ENCODE peak calls at places on chromosomes 4 and X, in nine cellular contexts. One of them, this sample, is unnamed.

GRCh38 chr4:138939960-138940359 is 75.6 kb upstream of the NOCT start:
- DNase-seq in HCT116: no peak
- DNase-seq in upper lobe of left lung: no peak
- DNase-seq in GM12878: no peak
- DNase-seq in GM23338: no peak
- DNase-seq in K562: no peak
- DNase-seq in GM12892: no peak
- DNase-seq in prostate gland: no peak
- DNase-seq in SK-N-MC: no peak
- DNase-seq in this sample: no peak

GRCh38 chrX:96474357-96475125 is 210.1 kb upstream of the DIAPH2 start:
- DNase-seq in HCT116: no peak
- DNase-seq in upper lobe of left lung: no peak
- DNase-seq in GM12878: no peak
- DNase-seq in GM23338: no peak
- DNase-seq in K562: no peak
- DNase-seq in GM12892: no peak
- DNase-seq in prostate gland: no peak
- DNase-seq in SK-N-MC: no peak
- DNase-seq in this sample: no peak

GRCh38 chr4:76964769-76965168 is 15.2 kb downstream of the SEPTIN11 start:
- DNase-seq in HCT116: no peak
- DNase-seq in upper lobe of left lung: no peak
- DNase-seq in GM12878: no peak
- DNase-seq in GM23338: no peak
- DNase-seq in K562: no peak
- DNase-seq in GM12892: no peak
- DNase-seq in prostate gland: no peak
- DNase-seq in SK-N-MC: no peak
- DNase-seq in this sample: no peak

GRCh38 chr4:87974856-87975462 is 555 bp upstream of the SPP1 start:
- DNase-seq in HCT116: no peak
- DNase-seq in upper lobe of left lung: no peak
- DNase-seq in GM12878: no peak
- DNase-seq in GM23338: peak
- DNase-seq in K562: no peak
- DNase-seq in GM12892: no peak
- DNase-seq in prostate gland: no peak
- DNase-seq in SK-N-MC: no peak
- DNase-seq in this sample: no peak

GRCh38 chr4:173782660-173783059 is 252.6 kb upstream of the HAND2 start:
- DNase-seq in HCT116: no peak
- DNase-seq in upper lobe of left lung: no peak
- DNase-seq in GM12878: no peak
- DNase-seq in GM23338: peak
- DNase-seq in K562: no peak
- DNase-seq in GM12892: no peak
- DNase-seq in prostate gland: no peak
- DNase-seq in SK-N-MC: no peak
- DNase-seq in this sample: no peak

GRCh38 chrX:56800801-56801200 is 71.8 kb downstream of the NBDY start:
- DNase-seq in HCT116: no peak
- DNase-seq in upper lobe of left lung: no peak
- DNase-seq in GM12878: no peak
- DNase-seq in GM23338: no peak
- DNase-seq in K562: peak
- DNase-seq in GM12892: no peak
- DNase-seq in prostate gland: no peak
- DNase-seq in SK-N-MC: no peak
- DNase-seq in this sample: no peak

GRCh38 chr4:169305651-169306050 is 34.9 kb upstream of the SH3RF1 start:
- DNase-seq in HCT116: no peak
- DNase-seq in upper lobe of left lung: no peak
- DNase-seq in GM12878: no peak
- DNase-seq in GM23338: no peak
- DNase-seq in K562: no peak
- DNase-seq in GM12892: no peak
- DNase-seq in prostate gland: no peak
- DNase-seq in SK-N-MC: no peak
- DNase-seq in this sample: no peak

GRCh38 chr4:102791318-102791835 is 30.6 kb upstream of the MANBA start:
- DNase-seq in HCT116: no peak
- DNase-seq in upper lobe of left lung: no peak
- DNase-seq in GM12878: no peak
- DNase-seq in GM23338: no peak
- DNase-seq in K562: no peak
- DNase-seq in GM12892: no peak
- DNase-seq in prostate gland: no peak
- DNase-seq in SK-N-MC: no peak
- DNase-seq in this sample: no peak

GRCh38 chr4:163330828-163331628 is 1.4 kb downstream of the NPY1R start:
- DNase-seq in HCT116: no peak
- DNase-seq in upper lobe of left lung: no peak
- DNase-seq in GM12878: no peak
- DNase-seq in GM23338: no peak
- DNase-seq in K562: no peak
- DNase-seq in GM12892: no peak
- DNase-seq in prostate gland: no peak
- DNase-seq in SK-N-MC: no peak
- DNase-seq in this sample: no peak

GRCh38 chrX:51759055-51759454 is 15.8 kb downstream of the GSPT2 start:
- DNase-seq in HCT116: no peak
- DNase-seq in upper lobe of left lung: no peak
- DNase-seq in GM12878: no peak
- DNase-seq in GM23338: peak
- DNase-seq in K562: no peak
- DNase-seq in GM12892: no peak
- DNase-seq in prostate gland: no peak
- DNase-seq in SK-N-MC: no peak
- DNase-seq in this sample: no peak

GRCh38 chr4:41455215-41455614 is 82.7 kb upstream of the LIMCH1 start:
- DNase-seq in HCT116: no peak
- DNase-seq in upper lobe of left lung: no peak
- DNase-seq in GM12878: no peak
- DNase-seq in GM23338: peak
- DNase-seq in K562: no peak
- DNase-seq in GM12892: no peak
- DNase-seq in prostate gland: no peak
- DNase-seq in SK-N-MC: no peak
- DNase-seq in this sample: no peak

GRCh38 chrX:20653070-20653469 is 386.4 kb upstream of the RPS6KA3 start:
- DNase-seq in HCT116: no peak
- DNase-seq in upper lobe of left lung: no peak
- DNase-seq in GM12878: no peak
- DNase-seq in GM23338: no peak
- DNase-seq in K562: no peak
- DNase-seq in GM12892: no peak
- DNase-seq in prostate gland: no peak
- DNase-seq in SK-N-MC: no peak
- DNase-seq in this sample: no peak

GRCh38 chr4:168218663-168219062 is 99.9 kb downstream of the DDX60 start:
- DNase-seq in HCT116: no peak
- DNase-seq in upper lobe of left lung: no peak
- DNase-seq in GM12878: no peak
- DNase-seq in GM23338: no peak
- DNase-seq in K562: no peak
- DNase-seq in GM12892: no peak
- DNase-seq in prostate gland: no peak
- DNase-seq in SK-N-MC: no peak
- DNase-seq in this sample: no peak

GRCh38 chr4:2300431-2300861 is 38.5 kb upstream of the MXD4 start:
- DNase-seq in HCT116: no peak
- DNase-seq in upper lobe of left lung: no peak
- DNase-seq in GM12878: no peak
- DNase-seq in GM23338: no peak
- DNase-seq in K562: no peak
- DNase-seq in GM12892: no peak
- DNase-seq in prostate gland: no peak
- DNase-seq in SK-N-MC: no peak
- DNase-seq in this sample: no peak

GRCh38 chrX:43552166-43552565 is 103.9 kb upstream of the MAOA start:
- DNase-seq in HCT116: no peak
- DNase-seq in upper lobe of left lung: no peak
- DNase-seq in GM12878: no peak
- DNase-seq in GM23338: no peak
- DNase-seq in K562: peak
- DNase-seq in GM12892: no peak
- DNase-seq in prostate gland: no peak
- DNase-seq in SK-N-MC: no peak
- DNase-seq in this sample: no peak

GRCh38 chr4:153549401-153549800 is 83.2 kb downstream of the TMEM131L start:
- DNase-seq in HCT116: no peak
- DNase-seq in upper lobe of left lung: no peak
- DNase-seq in GM12878: no peak
- DNase-seq in GM23338: no peak
- DNase-seq in K562: no peak
- DNase-seq in GM12892: no peak
- DNase-seq in prostate gland: no peak
- DNase-seq in SK-N-MC: no peak
- DNase-seq in this sample: no peak

GRCh38 chrX:107716816-107717700 is 58.5 kb downstream of the TSC22D3 start:
- DNase-seq in HCT116: peak
- DNase-seq in upper lobe of left lung: peak
- DNase-seq in GM12878: peak
- DNase-seq in GM23338: peak
- DNase-seq in K562: no peak
- DNase-seq in GM12892: peak
- DNase-seq in prostate gland: peak
- DNase-seq in SK-N-MC: no peak
- DNase-seq in this sample: peak
- TF ChIP-seq POLR2AphosphoS5 in HCT116: peak
- TF ChIP-seq POLR2AphosphoS5 in upper lobe of left lung: peak
- TF ChIP-seq POLR2AphosphoS5 in GM12878: peak
- TF ChIP-seq POLR2AphosphoS5 in GM23338: peak
- TF ChIP-seq POLR2AphosphoS5 in K562: no peak
- TF ChIP-seq POLR2AphosphoS5 in GM12892: peak
- TF ChIP-seq POLR2AphosphoS5 in prostate gland: peak
- TF ChIP-seq POLR2AphosphoS5 in SK-N-MC: peak
- TF ChIP-seq POLR2AphosphoS5 in this sample: peak

DNA sequence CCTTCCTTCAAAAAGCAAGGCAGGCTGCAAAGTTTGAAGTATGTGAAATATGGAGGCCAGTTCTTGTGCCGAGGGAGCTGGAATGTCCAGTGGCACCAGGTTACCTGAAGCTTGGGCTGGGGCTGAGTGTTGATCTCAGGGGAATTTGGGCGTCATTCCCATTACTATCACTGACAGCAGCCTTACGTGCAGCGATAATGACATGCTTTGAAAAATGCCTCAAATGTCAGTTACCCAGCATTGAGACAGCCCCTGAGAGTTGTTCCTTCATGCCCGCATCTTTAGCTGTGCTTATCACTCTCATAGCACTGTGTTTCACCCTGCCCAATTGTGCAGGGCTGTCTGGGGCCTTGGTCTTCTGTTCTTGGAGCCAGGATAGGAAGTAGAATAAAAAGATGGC is 27.4 kb downstream of the SLC16A2 start:
- DNase-seq in HCT116: no peak
- DNase-seq in upper lobe of left lung: no peak
- DNase-seq in GM12878: no peak
- DNase-seq in GM23338: no peak
- DNase-seq in K562: no peak
- DNase-seq in GM12892: no peak
- DNase-seq in prostate gland: no peak
- DNase-seq in SK-N-MC: no peak
- DNase-seq in this sample: no peak
- TF ChIP-seq POLR2AphosphoS5 in HCT116: no peak
- TF ChIP-seq POLR2AphosphoS5 in upper lobe of left lung: no peak
- TF ChIP-seq POLR2AphosphoS5 in GM12878: no peak
- TF ChIP-seq POLR2AphosphoS5 in GM23338: no peak
- TF ChIP-seq POLR2AphosphoS5 in K562: no peak
- TF ChIP-seq POLR2AphosphoS5 in GM12892: no peak
- TF ChIP-seq POLR2AphosphoS5 in prostate gland: no peak
- TF ChIP-seq POLR2AphosphoS5 in SK-N-MC: no peak
- TF ChIP-seq POLR2AphosphoS5 in this sample: no peak

DNA sequence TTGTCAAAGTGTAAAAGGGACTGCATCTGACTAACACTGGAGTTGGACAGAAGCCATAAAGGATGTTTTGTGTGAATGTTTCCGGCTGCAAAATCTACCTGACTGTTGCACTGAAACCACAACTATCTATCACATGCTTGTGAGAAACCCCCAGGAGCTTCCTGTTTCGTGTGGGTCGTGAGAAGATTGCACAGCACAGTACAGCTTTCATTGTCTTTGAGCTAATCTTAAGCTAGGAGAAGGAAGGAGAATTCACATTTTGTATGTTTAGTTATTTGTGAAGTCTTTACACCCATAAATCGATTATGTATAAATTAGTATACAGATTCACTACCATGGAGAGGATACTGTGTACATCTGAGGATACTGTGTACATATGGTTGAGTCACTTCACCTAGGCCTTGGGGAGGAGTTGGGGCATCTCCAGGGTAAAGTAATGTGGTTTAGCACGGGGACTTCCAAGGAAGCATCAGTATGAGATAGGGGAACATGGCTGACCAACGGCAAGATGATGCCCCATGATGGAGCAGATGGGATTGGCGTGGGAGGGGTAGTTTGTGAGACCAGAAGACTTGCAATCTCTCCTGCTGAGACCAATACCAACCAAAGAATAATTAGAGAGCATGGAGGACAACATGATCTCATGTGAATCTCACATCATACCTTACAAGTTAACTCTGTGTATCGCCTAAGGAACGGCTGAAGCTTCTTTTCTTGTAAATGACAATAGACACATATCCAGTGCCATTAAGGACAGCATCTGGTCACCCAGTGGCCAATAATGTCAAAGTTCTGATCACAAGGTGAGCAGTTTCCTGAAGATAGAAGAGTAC is 43.1 kb upstream of the FAM9C start:
- DNase-seq in HCT116: no peak
- DNase-seq in upper lobe of left lung: no peak
- DNase-seq in GM12878: peak
- DNase-seq in GM23338: no peak
- DNase-seq in K562: peak
- DNase-seq in GM12892: peak
- DNase-seq in prostate gland: no peak
- DNase-seq in SK-N-MC: no peak
- DNase-seq in this sample: no peak
- TF ChIP-seq POLR2AphosphoS5 in HCT116: no peak
- TF ChIP-seq POLR2AphosphoS5 in upper lobe of left lung: no peak
- TF ChIP-seq POLR2AphosphoS5 in GM12878: peak
- TF ChIP-seq POLR2AphosphoS5 in GM23338: no peak
- TF ChIP-seq POLR2AphosphoS5 in K562: no peak
- TF ChIP-seq POLR2AphosphoS5 in GM12892: peak
- TF ChIP-seq POLR2AphosphoS5 in prostate gland: no peak
- TF ChIP-seq POLR2AphosphoS5 in SK-N-MC: no peak
- TF ChIP-seq POLR2AphosphoS5 in this sample: no peak

DNA sequence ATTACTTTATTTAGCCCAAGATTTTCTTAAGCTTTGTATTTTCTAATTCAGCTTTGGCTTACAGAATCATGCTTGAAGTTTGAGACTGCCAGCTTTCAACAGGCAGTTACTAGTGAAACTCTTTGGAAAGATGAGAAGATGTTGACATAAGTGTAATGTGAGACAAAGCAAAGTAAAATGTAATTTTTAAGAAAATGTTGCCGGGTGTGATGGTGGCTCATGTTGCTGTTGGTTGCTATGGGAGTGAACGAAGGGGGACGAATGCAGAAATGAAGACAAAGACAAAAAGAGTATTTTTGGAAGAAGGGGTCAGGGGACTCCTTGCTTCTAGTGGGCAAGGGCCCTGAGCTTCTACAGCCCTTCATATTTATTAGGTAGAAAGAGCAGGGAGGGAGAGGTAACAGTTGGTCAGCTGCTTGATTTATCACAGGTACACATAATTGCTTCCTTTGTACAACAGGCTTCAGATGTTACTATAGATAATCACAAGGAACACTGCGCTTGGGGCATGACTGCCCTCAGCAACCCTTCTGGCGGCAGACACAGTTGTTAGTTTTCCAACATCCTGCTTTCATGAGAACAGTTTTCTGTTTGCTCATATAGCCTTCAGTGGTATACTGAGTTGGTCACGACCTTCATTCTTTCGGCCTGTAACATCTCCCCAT is 11.9 kb upstream of the UGDH start:
- DNase-seq in HCT116: no peak
- DNase-seq in upper lobe of left lung: no peak
- DNase-seq in GM12878: no peak
- DNase-seq in GM23338: no peak
- DNase-seq in K562: no peak
- DNase-seq in GM12892: no peak
- DNase-seq in prostate gland: peak
- DNase-seq in SK-N-MC: no peak
- DNase-seq in this sample: no peak
- TF ChIP-seq POLR2AphosphoS5 in HCT116: no peak
- TF ChIP-seq POLR2AphosphoS5 in upper lobe of left lung: no peak
- TF ChIP-seq POLR2AphosphoS5 in GM12878: no peak
- TF ChIP-seq POLR2AphosphoS5 in GM23338: no peak
- TF ChIP-seq POLR2AphosphoS5 in K562: no peak
- TF ChIP-seq POLR2AphosphoS5 in GM12892: no peak
- TF ChIP-seq POLR2AphosphoS5 in prostate gland: peak
- TF ChIP-seq POLR2AphosphoS5 in SK-N-MC: no peak
- TF ChIP-seq POLR2AphosphoS5 in this sample: no peak